ENCODE peak calls at places on chromosomes 4 and X, in six cellular contexts. One of them, this sample, is unnamed.

GRCh38 chrX:104253567-104254441 is 929 bp downstream of the ESX1 start:
- DNase-seq in GM10248: no peak
- DNase-seq in amygdala: no peak
- DNase-seq in stimulated activated CD8-positive, alpha-beta memory T cell treated with anti-CD3 and anti-CD28 coated beads, Interleukin-15, amount 100 ng/mL, for 1 hour: no peak
- DNase-seq in HS-27A: no peak
- DNase-seq in GM20000: no peak
- DNase-seq in this sample: no peak

GRCh38 chr4:39464886-39465501 is 6.1 kb downstream of the LIAS start:
- DNase-seq in GM10248: no peak
- DNase-seq in HS-27A: peak
- DNase-seq in GM20000: no peak
- DNase-seq in stimulated activated CD8-positive, alpha-beta memory T cell treated with anti-CD3 and anti-CD28 coated beads, Interleukin-15, amount 100 ng/mL, for 1 hour: no peak
- DNase-seq in amygdala: no peak
- DNase-seq in this sample: no peak

GRCh38 chr4:80268081-80268823 is 1.8 kb downstream of the FGF5 start:
- DNase-seq in GM20000: no peak
- DNase-seq in amygdala: no peak
- DNase-seq in stimulated activated CD8-positive, alpha-beta memory T cell treated with anti-CD3 and anti-CD28 coated beads, Interleukin-15, amount 100 ng/mL, for 1 hour: no peak
- DNase-seq in GM10248: no peak
- DNase-seq in HS-27A: no peak
- DNase-seq in this sample: no peak

GRCh38 chrX:25523574-25523973 is 507.8 kb upstream of the ARX start:
- DNase-seq in stimulated activated CD8-positive, alpha-beta memory T cell treated with anti-CD3 and anti-CD28 coated beads, Interleukin-15, amount 100 ng/mL, for 1 hour: no peak
- DNase-seq in GM10248: peak
- DNase-seq in GM20000: peak
- DNase-seq in amygdala: no peak
- DNase-seq in HS-27A: no peak
- DNase-seq in this sample: no peak

GRCh38 chr4:16157609-16158503 is 68.4 kb downstream of the TAPT1 start:
- DNase-seq in HS-27A: no peak
- DNase-seq in amygdala: no peak
- DNase-seq in stimulated activated CD8-positive, alpha-beta memory T cell treated with anti-CD3 and anti-CD28 coated beads, Interleukin-15, amount 100 ng/mL, for 1 hour: no peak
- DNase-seq in GM10248: no peak
- DNase-seq in GM20000: no peak
- DNase-seq in this sample: no peak

GRCh38 chr4:187158003-187158402 is 434.3 kb upstream of the FAT1 start:
- DNase-seq in amygdala: no peak
- DNase-seq in HS-27A: no peak
- DNase-seq in stimulated activated CD8-positive, alpha-beta memory T cell treated with anti-CD3 and anti-CD28 coated beads, Interleukin-15, amount 100 ng/mL, for 1 hour: no peak
- DNase-seq in GM10248: no peak
- DNase-seq in GM20000: no peak
- DNase-seq in this sample: no peak

GRCh38 chr4:188138227-188138626 is 1.0 kb upstream of the TRIML1 start:
- DNase-seq in HS-27A: no peak
- DNase-seq in GM10248: no peak
- DNase-seq in amygdala: no peak
- DNase-seq in stimulated activated CD8-positive, alpha-beta memory T cell treated with anti-CD3 and anti-CD28 coated beads, Interleukin-15, amount 100 ng/mL, for 1 hour: no peak
- DNase-seq in GM20000: no peak
- DNase-seq in this sample: no peak

GRCh38 chr4:138952405-138952804 is 63.2 kb upstream of the NOCT start:
- DNase-seq in GM20000: no peak
- DNase-seq in GM10248: no peak
- DNase-seq in HS-27A: no peak
- DNase-seq in amygdala: no peak
- DNase-seq in stimulated activated CD8-positive, alpha-beta memory T cell treated with anti-CD3 and anti-CD28 coated beads, Interleukin-15, amount 100 ng/mL, for 1 hour: no peak
- DNase-seq in this sample: no peak

GRCh38 chr4:62881901-62882300 is 1527.3 kb downstream of the TECRL start:
- DNase-seq in amygdala: no peak
- DNase-seq in GM20000: no peak
- DNase-seq in stimulated activated CD8-positive, alpha-beta memory T cell treated with anti-CD3 and anti-CD28 coated beads, Interleukin-15, amount 100 ng/mL, for 1 hour: no peak
- DNase-seq in HS-27A: no peak
- DNase-seq in GM10248: no peak
- DNase-seq in this sample: no peak

GRCh38 chrX:45699158-45699557 is 498.5 kb upstream of the DIPK2B start:
- DNase-seq in GM20000: no peak
- DNase-seq in GM10248: no peak
- DNase-seq in stimulated activated CD8-positive, alpha-beta memory T cell treated with anti-CD3 and anti-CD28 coated beads, Interleukin-15, amount 100 ng/mL, for 1 hour: no peak
- DNase-seq in HS-27A: no peak
- DNase-seq in amygdala: no peak
- DNase-seq in this sample: no peak

GRCh38 chr4:153523171-153523757 is 57.1 kb downstream of the TMEM131L start:
- DNase-seq in amygdala: no peak
- DNase-seq in stimulated activated CD8-positive, alpha-beta memory T cell treated with anti-CD3 and anti-CD28 coated beads, Interleukin-15, amount 100 ng/mL, for 1 hour: no peak
- DNase-seq in HS-27A: no peak
- DNase-seq in GM20000: no peak
- DNase-seq in GM10248: no peak
- DNase-seq in this sample: no peak

GRCh38 chr4:147831452-147832192 is 99.7 kb downstream of the ARHGAP10 start:
- DNase-seq in GM20000: no peak
- DNase-seq in stimulated activated CD8-positive, alpha-beta memory T cell treated with anti-CD3 and anti-CD28 coated beads, Interleukin-15, amount 100 ng/mL, for 1 hour: no peak
- DNase-seq in GM10248: no peak
- DNase-seq in amygdala: no peak
- DNase-seq in HS-27A: peak
- DNase-seq in this sample: no peak

GRCh38 chr4:169099775-169100180 is 89.7 kb upstream of the CBR4 start:
- DNase-seq in amygdala: no peak
- DNase-seq in stimulated activated CD8-positive, alpha-beta memory T cell treated with anti-CD3 and anti-CD28 coated beads, Interleukin-15, amount 100 ng/mL, for 1 hour: no peak
- DNase-seq in GM10248: peak
- DNase-seq in GM20000: peak
- DNase-seq in HS-27A: no peak
- DNase-seq in this sample: no peak

GRCh38 chr4:139278956-139279722 is 886 bp downstream of the MGARP start:
- DNase-seq in stimulated activated CD8-positive, alpha-beta memory T cell treated with anti-CD3 and anti-CD28 coated beads, Interleukin-15, amount 100 ng/mL, for 1 hour: no peak
- DNase-seq in amygdala: no peak
- DNase-seq in GM10248: no peak
- DNase-seq in HS-27A: no peak
- DNase-seq in GM20000: no peak
- DNase-seq in this sample: no peak

GRCh38 chr4:55635282-55635681 is 816 bp downstream of the NMU start:
- DNase-seq in GM10248: no peak
- DNase-seq in stimulated activated CD8-positive, alpha-beta memory T cell treated with anti-CD3 and anti-CD28 coated beads, Interleukin-15, amount 100 ng/mL, for 1 hour: no peak
- DNase-seq in amygdala: no peak
- DNase-seq in GM20000: no peak
- DNase-seq in HS-27A: no peak
- DNase-seq in this sample: no peak

GRCh38 chrX:119503484-119503861 is 35.2 kb downstream of the SLC25A5 start:
- DNase-seq in GM20000: no peak
- DNase-seq in HS-27A: peak
- DNase-seq in GM10248: no peak
- DNase-seq in stimulated activated CD8-positive, alpha-beta memory T cell treated with anti-CD3 and anti-CD28 coated beads, Interleukin-15, amount 100 ng/mL, for 1 hour: no peak
- DNase-seq in amygdala: no peak
- DNase-seq in this sample: no peak

This sample was measured in MM.1S.